ENCODE peak calls at places on chromosome 20, in eight cellular contexts. One of them, this sample, is unnamed.

GRCh38 chr20:44731657-44732056 is 14.0 kb upstream of the KCNK15 start:
- DNase-seq in lower leg skin: no peak
- DNase-seq in T-helper 9 cell: no peak
- DNase-seq in AG09319: no peak
- DNase-seq in stimulated activated naive CD8-positive, alpha-beta T cell treated with anti-CD3 and anti-CD28 coated beads, Interleukin-15, Interleukin-2, amounts not matched to agents 100 U/mL and 50 U/mL, for 24 hours: no peak
- DNase-seq in HFFc6: no peak
- DNase-seq in activated T-helper 1 cell treated with Interleukin-2 at 50 U/mL for 16 hours: no peak
- DNase-seq in iris pigment epithelial cell: no peak
- DNase-seq in this sample: no peak

GRCh38 chr20:48740714-48741113 is 87.1 kb downstream of the PREX1 start:
- DNase-seq in lower leg skin: no peak
- DNase-seq in T-helper 9 cell: no peak
- DNase-seq in AG09319: no peak
- DNase-seq in stimulated activated naive CD8-positive, alpha-beta T cell treated with anti-CD3 and anti-CD28 coated beads, Interleukin-15, Interleukin-2, amounts not matched to agents 100 U/mL and 50 U/mL, for 24 hours: no peak
- DNase-seq in HFFc6: no peak
- DNase-seq in activated T-helper 1 cell treated with Interleukin-2 at 50 U/mL for 16 hours: no peak
- DNase-seq in iris pigment epithelial cell: no peak
- DNase-seq in this sample: no peak

GRCh38 chr20:19408971-19409370 is 196.5 kb downstream of the SLC24A3 start:
- DNase-seq in lower leg skin: no peak
- DNase-seq in T-helper 9 cell: no peak
- DNase-seq in AG09319: no peak
- DNase-seq in stimulated activated naive CD8-positive, alpha-beta T cell treated with anti-CD3 and anti-CD28 coated beads, Interleukin-15, Interleukin-2, amounts not matched to agents 100 U/mL and 50 U/mL, for 24 hours: no peak
- DNase-seq in HFFc6: no peak
- DNase-seq in activated T-helper 1 cell treated with Interleukin-2 at 50 U/mL for 16 hours: no peak
- DNase-seq in iris pigment epithelial cell: no peak
- DNase-seq in this sample: no peak

GRCh38 chr20:13819885-13820645 is 35.2 kb downstream of the NDUFAF5 start:
- DNase-seq in lower leg skin: no peak
- DNase-seq in T-helper 9 cell: no peak
- DNase-seq in AG09319: no peak
- DNase-seq in stimulated activated naive CD8-positive, alpha-beta T cell treated with anti-CD3 and anti-CD28 coated beads, Interleukin-15, Interleukin-2, amounts not matched to agents 100 U/mL and 50 U/mL, for 24 hours: no peak
- DNase-seq in HFFc6: peak; percentile 53
- DNase-seq in activated T-helper 1 cell treated with Interleukin-2 at 50 U/mL for 16 hours: no peak
- DNase-seq in iris pigment epithelial cell: peak; percentile 55
- DNase-seq in this sample: no peak

GRCh38 chr20:13085275-13085674 is 76.5 kb downstream of the SPTLC3 start:
- DNase-seq in lower leg skin: no peak
- DNase-seq in T-helper 9 cell: no peak
- DNase-seq in AG09319: no peak
- DNase-seq in stimulated activated naive CD8-positive, alpha-beta T cell treated with anti-CD3 and anti-CD28 coated beads, Interleukin-15, Interleukin-2, amounts not matched to agents 100 U/mL and 50 U/mL, for 24 hours: no peak
- DNase-seq in HFFc6: no peak
- DNase-seq in activated T-helper 1 cell treated with Interleukin-2 at 50 U/mL for 16 hours: no peak
- DNase-seq in iris pigment epithelial cell: no peak
- DNase-seq in this sample: no peak

GRCh38 chr20:55140631-55141030 is 665.2 kb downstream of the DOK5 start:
- DNase-seq in lower leg skin: no peak
- DNase-seq in T-helper 9 cell: no peak
- DNase-seq in AG09319: no peak
- DNase-seq in stimulated activated naive CD8-positive, alpha-beta T cell treated with anti-CD3 and anti-CD28 coated beads, Interleukin-15, Interleukin-2, amounts not matched to agents 100 U/mL and 50 U/mL, for 24 hours: no peak
- DNase-seq in HFFc6: no peak
- DNase-seq in activated T-helper 1 cell treated with Interleukin-2 at 50 U/mL for 16 hours: no peak
- DNase-seq in iris pigment epithelial cell: no peak
- DNase-seq in this sample: no peak

GRCh38 chr20:33539129-33539528 is 49.2 kb downstream of the CBFA2T2 start:
- DNase-seq in lower leg skin: no peak
- DNase-seq in T-helper 9 cell: no peak
- DNase-seq in AG09319: peak; percentile 44
- DNase-seq in stimulated activated naive CD8-positive, alpha-beta T cell treated with anti-CD3 and anti-CD28 coated beads, Interleukin-15, Interleukin-2, amounts not matched to agents 100 U/mL and 50 U/mL, for 24 hours: no peak
- DNase-seq in HFFc6: no peak
- DNase-seq in activated T-helper 1 cell treated with Interleukin-2 at 50 U/mL for 16 hours: no peak
- DNase-seq in iris pigment epithelial cell: peak; percentile 90
- DNase-seq in this sample: no peak

GRCh38 chr20:45094864-45095574 is 5.9 kb downstream of the KCNS1 start:
- DNase-seq in lower leg skin: no peak
- DNase-seq in T-helper 9 cell: no peak
- DNase-seq in AG09319: no peak
- DNase-seq in stimulated activated naive CD8-positive, alpha-beta T cell treated with anti-CD3 and anti-CD28 coated beads, Interleukin-15, Interleukin-2, amounts not matched to agents 100 U/mL and 50 U/mL, for 24 hours: no peak
- DNase-seq in HFFc6: no peak
- DNase-seq in activated T-helper 1 cell treated with Interleukin-2 at 50 U/mL for 16 hours: no peak
- DNase-seq in iris pigment epithelial cell: no peak
- DNase-seq in this sample: no peak

GRCh38 chr20:8449120-8449519 is 317.1 kb downstream of the PLCB1 start:
- DNase-seq in lower leg skin: no peak
- DNase-seq in T-helper 9 cell: no peak
- DNase-seq in AG09319: no peak
- DNase-seq in stimulated activated naive CD8-positive, alpha-beta T cell treated with anti-CD3 and anti-CD28 coated beads, Interleukin-15, Interleukin-2, amounts not matched to agents 100 U/mL and 50 U/mL, for 24 hours: no peak
- DNase-seq in HFFc6: peak; percentile 16
- DNase-seq in activated T-helper 1 cell treated with Interleukin-2 at 50 U/mL for 16 hours: no peak
- DNase-seq in iris pigment epithelial cell: peak; percentile 43
- DNase-seq in this sample: no peak

GRCh38 chr20:57266251-57267157 is at the start of gene BMP7:
- DNase-seq in lower leg skin: no peak
- DNase-seq in T-helper 9 cell: no peak
- DNase-seq in AG09319: no peak
- DNase-seq in stimulated activated naive CD8-positive, alpha-beta T cell treated with anti-CD3 and anti-CD28 coated beads, Interleukin-15, Interleukin-2, amounts not matched to agents 100 U/mL and 50 U/mL, for 24 hours: no peak
- DNase-seq in HFFc6: no peak
- DNase-seq in activated T-helper 1 cell treated with Interleukin-2 at 50 U/mL for 16 hours: no peak
- DNase-seq in iris pigment epithelial cell: no peak
- DNase-seq in this sample: no peak

GRCh38 chr20:11894072-11894471 is 23.6 kb upstream of the BTBD3 start:
- DNase-seq in lower leg skin: no peak
- DNase-seq in T-helper 9 cell: no peak
- DNase-seq in AG09319: no peak
- DNase-seq in stimulated activated naive CD8-positive, alpha-beta T cell treated with anti-CD3 and anti-CD28 coated beads, Interleukin-15, Interleukin-2, amounts not matched to agents 100 U/mL and 50 U/mL, for 24 hours: no peak
- DNase-seq in HFFc6: no peak
- DNase-seq in activated T-helper 1 cell treated with Interleukin-2 at 50 U/mL for 16 hours: no peak
- DNase-seq in iris pigment epithelial cell: no peak
- DNase-seq in this sample: no peak

GRCh38 chr20:19265646-19266374 is 53.4 kb downstream of the SLC24A3 start:
- DNase-seq in lower leg skin: peak; percentile 43
- DNase-seq in T-helper 9 cell: no peak
- DNase-seq in AG09319: no peak
- DNase-seq in stimulated activated naive CD8-positive, alpha-beta T cell treated with anti-CD3 and anti-CD28 coated beads, Interleukin-15, Interleukin-2, amounts not matched to agents 100 U/mL and 50 U/mL, for 24 hours: no peak
- DNase-seq in HFFc6: no peak
- DNase-seq in activated T-helper 1 cell treated with Interleukin-2 at 50 U/mL for 16 hours: no peak
- DNase-seq in iris pigment epithelial cell: no peak
- DNase-seq in this sample: no peak

GRCh38 chr20:23564927-23565326 is 3.4 kb downstream of the CST9L start:
- DNase-seq in lower leg skin: no peak
- DNase-seq in T-helper 9 cell: no peak
- DNase-seq in AG09319: no peak
- DNase-seq in stimulated activated naive CD8-positive, alpha-beta T cell treated with anti-CD3 and anti-CD28 coated beads, Interleukin-15, Interleukin-2, amounts not matched to agents 100 U/mL and 50 U/mL, for 24 hours: no peak
- DNase-seq in HFFc6: no peak
- DNase-seq in activated T-helper 1 cell treated with Interleukin-2 at 50 U/mL for 16 hours: no peak
- DNase-seq in iris pigment epithelial cell: no peak
- DNase-seq in this sample: no peak

GRCh38 chr20:37392441-37393195 is 46.7 kb downstream of the SRC start:
- DNase-seq in lower leg skin: no peak
- DNase-seq in T-helper 9 cell: no peak
- DNase-seq in AG09319: no peak
- DNase-seq in stimulated activated naive CD8-positive, alpha-beta T cell treated with anti-CD3 and anti-CD28 coated beads, Interleukin-15, Interleukin-2, amounts not matched to agents 100 U/mL and 50 U/mL, for 24 hours: no peak
- DNase-seq in HFFc6: no peak
- DNase-seq in activated T-helper 1 cell treated with Interleukin-2 at 50 U/mL for 16 hours: no peak
- DNase-seq in iris pigment epithelial cell: peak; percentile 26
- DNase-seq in this sample: no peak